ENCODE peak calls at places on chromosome 14, in ten cellular contexts. A, E, L, Y, V, I, D, W, P and Q are unnamed samples.

GRCh38 chr14:39228509-39229221 is 5.0 kb upstream of the MIA2 start:
- DNase-seq in L (no peak), A (no peak), P (no peak), Y (no peak), I (no peak), E (no peak), W (no peak), D (no peak), V (peak; percentile 19), Q (no peak)

GRCh38 chr14:30020271-30020670 is 92.6 kb upstream of the PRKD1 start:
- DNase-seq in V (no peak), L (no peak), Y (no peak), E (no peak), D (no peak), W (no peak), I (no peak), P (no peak), A (no peak), Q (no peak)

GRCh38 chr14:60753264-60754126 is 18.9 kb downstream of the MNAT1 start:
- DNase-seq in A (peak; percentile 61), V (peak; percentile 40), P (no peak), D (no peak), L (peak; percentile 35), E (no peak), I (peak; percentile 62), W (no peak), Y (no peak), Q (no peak)

GRCh38 chr14:106848330-106849121 is 1322.1 kb downstream of the TMEM121 start:
- DNase-seq in V (no peak), L (no peak), D (no peak), Y (no peak), P (no peak), W (no peak), I (no peak), E (no peak), A (no peak), Q (no peak)

GRCh38 chr14:75770635-75771034 is 109.6 kb downstream of the TTLL5 start:
- DNase-seq in W (no peak), L (no peak), Y (no peak), V (no peak), E (no peak), I (no peak), A (no peak), D (no peak), P (no peak), Q (no peak)

GRCh38 chr14:75184447-75184846 is 8.0 kb upstream of the TMED10 start:
- DNase-seq in P (no peak), E (no peak), V (no peak), I (peak; percentile 50), D (no peak), W (no peak), Y (peak; percentile 36), A (peak; percentile 73), L (peak; percentile 95), Q (no peak)

GRCh38 chr14:96139169-96139568 is 65.5 kb upstream of the BDKRB2 start:
- DNase-seq in W (no peak), D (no peak), I (no peak), V (no peak), E (no peak), L (no peak), A (no peak), P (no peak), Y (no peak), Q (no peak)

GRCh38 chr14:34931206-34931605 is 51.6 kb upstream of the SRP54 start:
- DNase-seq in Y (peak; percentile 26), V (no peak), W (no peak), L (no peak), I (no peak), E (no peak), D (no peak), A (no peak), P (peak; percentile 28), Q (peak; percentile 39)

GRCh38 chr14:105180598-105181528 is at the start of gene NUDT14:
- DNase-seq in Y (peak; percentile 46), L (no peak), E (peak; percentile 70), P (peak; percentile 46), W (peak; percentile 89), I (peak; percentile 51), A (peak; percentile 16), V (peak; percentile 73), D (peak; percentile 77), Q (no peak)

GRCh38 chr14:31787377-31787776 is 226.2 kb downstream of the NUBPL start:
- DNase-seq in Y (no peak), D (no peak), I (peak; percentile 38), L (no peak), A (no peak), W (no peak), V (peak; percentile 21), E (no peak), P (peak; percentile 13), Q (no peak)

GRCh38 chr14:64502476-64503183 is 1.0 kb downstream of the ZBTB25 start:
- DNase-seq in P (peak; percentile 23), D (no peak), L (no peak), I (peak; percentile 39), Y (no peak), E (peak; percentile 63), W (no peak), A (peak; percentile 13), V (peak; percentile 57), Q (no peak)

GRCh38 chr14:64504897-64505771 is 564 bp downstream of the ZBTB1 start:
- DNase-seq in Y (peak; percentile 84), A (peak; percentile 85), E (peak; percentile 91), L (peak; percentile 42), W (peak; percentile 95), P (peak; percentile 84), D (peak; percentile 89), V (peak; percentile 90), I (peak; percentile 89), Q (peak; percentile 45)

GRCh38 chr14:64504310-64504896 is at the start of gene ZBTB1:
- DNase-seq in A (peak; percentile 92), V (peak; percentile 71), P (peak; percentile 88), I (peak; percentile 90), Y (peak; percentile 90), W (peak; percentile 92), D (peak; percentile 88), L (peak; percentile 67), E (peak; percentile 73), Q (peak; percentile 51)

GRCh38 chr14:64503184-64503433 is 529 bp downstream of the ZBTB25 start:
- DNase-seq in W (no peak), E (no peak), I (no peak), D (no peak), V (no peak), A (peak; percentile 12), L (no peak), Y (no peak), P (no peak), Q (no peak)

DNA sequence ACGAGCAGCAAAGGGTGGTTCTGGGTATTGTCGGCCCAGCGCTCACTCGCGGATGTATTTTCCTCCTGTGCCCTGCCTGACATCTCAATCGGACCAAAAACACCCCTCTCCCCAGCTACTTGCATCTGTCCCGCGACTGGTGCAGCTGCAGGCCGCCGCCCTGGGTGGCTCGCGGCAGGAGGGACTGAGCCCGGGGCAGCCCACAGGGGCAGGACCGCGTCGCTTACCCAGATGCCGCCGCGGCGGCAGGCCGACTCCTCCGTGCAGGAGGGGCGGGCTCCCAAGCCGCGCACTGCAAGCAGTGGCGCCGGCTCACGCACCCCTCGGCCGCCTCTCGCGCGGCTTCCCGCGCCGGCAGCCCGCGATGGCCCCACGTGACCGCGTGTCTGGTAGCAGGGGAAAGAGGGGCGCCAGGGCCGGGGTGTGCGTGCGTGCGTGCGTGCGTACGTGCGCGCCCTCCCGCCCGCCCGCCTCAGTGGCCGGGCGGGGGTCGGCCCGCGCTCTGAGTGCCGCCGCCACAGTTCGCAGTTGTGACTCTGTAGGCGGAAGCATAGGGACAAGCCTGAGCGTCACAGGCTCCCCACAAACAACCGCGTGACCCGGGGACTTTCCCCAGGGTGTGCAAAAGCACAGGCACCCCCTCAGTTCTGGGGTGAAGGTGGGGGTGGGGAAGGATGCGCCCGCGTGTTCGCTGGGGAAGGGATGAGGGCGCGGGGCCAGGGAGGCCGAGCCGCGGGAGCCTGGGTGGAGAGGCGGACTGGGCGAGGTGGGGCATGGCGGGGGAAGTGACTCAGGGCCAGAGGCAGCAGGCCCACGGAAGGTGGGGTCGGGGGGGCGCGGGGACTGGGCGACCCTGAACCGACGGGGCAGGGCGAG is at the start of gene ZBTB25:
- DNase-seq in V (peak; percentile 86), P (peak; percentile 92), Y (peak; percentile 97), E (peak; percentile 87), W (peak; percentile 96), A (peak; percentile 95), D (peak; percentile 91), I (peak; percentile 96), L (peak; percentile 73), Q (peak; percentile 74)
- TF ChIP-seq CTCF in V (no peak), P (no peak), Y (no peak), E (no peak), W (no peak), A (no peak), D (no peak), I (no peak), L (no peak), Q (no peak)

GRCh38 chr14:91230363-91231035 is 14.0 kb downstream of the GPR68 start:
- DNase-seq in L (no peak), D (no peak), E (no peak), I (peak; percentile 45), W (no peak), P (no peak), V (no peak), A (no peak), Y (no peak), Q (no peak)
- H3K4me3 ChIP-seq in L (no peak overlapping the region), D (no peak overlapping the region), E (no peak overlapping the region), I (no peak overlapping the region), W (no peak overlapping the region), P (no peak overlapping the region), V (no peak overlapping the region), A (no peak overlapping the region), Y (no peak overlapping the region), Q (no peak overlapping the region)

DNA sequence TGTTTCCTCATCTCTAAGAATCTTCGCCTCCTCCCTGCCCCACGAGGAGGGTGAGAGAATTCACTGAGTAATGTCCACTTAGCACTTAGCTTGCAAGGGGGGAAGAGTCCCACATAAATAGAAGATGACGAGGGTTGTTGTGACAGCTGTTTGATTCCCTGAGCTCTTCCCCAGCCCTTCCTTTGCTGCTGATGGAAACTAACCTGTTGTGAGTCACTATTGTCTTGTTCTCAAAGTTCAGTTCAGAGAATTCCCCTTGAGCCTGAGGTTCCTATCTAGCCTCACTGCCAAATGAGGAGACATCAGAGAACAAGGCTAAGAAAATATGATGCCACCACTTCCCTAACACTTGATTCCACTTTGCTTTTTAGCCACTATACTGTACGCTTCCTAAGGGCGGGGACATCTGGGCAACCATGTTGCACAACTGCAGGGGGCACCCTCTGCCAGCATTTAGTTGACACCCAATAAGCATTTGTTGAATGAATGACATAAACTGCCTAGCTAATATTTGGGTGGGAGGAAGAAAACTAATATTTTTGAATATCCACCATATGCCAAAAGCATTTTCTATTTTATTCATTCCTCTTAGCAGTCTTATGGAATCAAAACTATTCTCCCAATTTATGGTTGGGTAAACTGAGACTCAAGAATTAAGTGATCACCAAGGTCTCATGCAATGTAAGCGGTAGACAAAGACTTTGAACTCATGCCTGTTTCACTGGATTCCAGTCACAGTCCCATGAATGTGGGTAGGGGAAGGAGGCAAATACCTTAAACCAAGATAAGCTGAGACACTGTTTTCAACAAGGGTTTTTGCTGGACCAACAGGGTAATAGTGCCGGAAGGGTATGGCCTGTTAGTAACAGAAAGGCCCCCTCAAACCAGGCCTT is 77.6 kb downstream of the ZFP36L1 start:
- DNase-seq in D (no peak), I (peak; percentile 71), P (peak; percentile 36), V (peak; percentile 49), A (peak; percentile 48), W (no peak), Y (peak; percentile 38), L (no peak), E (no peak), Q (no peak)
- TF ChIP-seq CTCF in D (no peak), I (peak; percentile 8), P (no peak), V (no peak), A (no peak), W (no peak), Y (no peak), L (no peak), E (no peak), Q (no peak)

GRCh38 chr14:32950584-32950983 is 11.9 kb downstream of the NPAS3 start:
- DNase-seq in V (no peak), P (peak; percentile 42), D (no peak), I (peak; percentile 75), Y (no peak), A (peak; percentile 27), L (no peak), W (no peak), E (no peak), Q (no peak)
- H3K4me3 ChIP-seq in V (no peak overlapping the region), P (no peak overlapping the region), D (no peak overlapping the region), I (no peak overlapping the region), Y (no peak overlapping the region), A (no peak overlapping the region), L (no peak overlapping the region), W (no peak overlapping the region), E (no peak overlapping the region), Q (no peak overlapping the region)